ENCODE peak calls at places on chromosomes 16 and 17, in eight cellular contexts. C is cerebellum; Z is NCI-H1092 treated with DMSO at 0.1 percent for 48 hours; P is AG09319; J is EL; B is astrocyte of the spinal cord; A is CD4-positive, alpha-beta T cell; V is NCI-H774. D is an unnamed sample.

GRCh38 chr17:27276653-27277156 is 17.2 kb upstream of the WSB1 start:
- DNase-seq in C (no peak), Z (no peak), P (no peak), J (no peak), B (no peak), A (no peak), V (no peak), D (no peak)

GRCh38 chr17:75345514-75346167 is 56.4 kb upstream of the SLC25A19 start:
- DNase-seq in C (no peak), Z (no peak), P (no peak), J (no peak), B (no peak), A (peak; percentile 31), V (no peak), D (no peak)

GRCh38 chr16:17053536-17054160 is 417.1 kb downstream of the XYLT1 start:
- DNase-seq in C (no peak), Z (no peak), P (no peak), J (no peak), B (no peak), A (no peak), V (no peak), D (no peak)

GRCh38 chr17:67386965-67387551 is 10.0 kb downstream of the PITPNC1 start:
- DNase-seq in C (no peak), Z (peak; percentile 48), P (no peak), J (peak; percentile 48), B (peak; percentile 58), A (peak; percentile 49), V (peak; percentile 80), D (no peak)

GRCh38 chr16:11032922-11033291 is 88.5 kb downstream of the CLEC16A start:
- DNase-seq in C (no peak), Z (no peak), P (peak; percentile 58), J (no peak), B (peak; percentile 41), A (no peak), V (no peak), D (peak; percentile 77)

GRCh38 chr17:8995711-8996110 is 25.6 kb upstream of the NTN1 start:
- DNase-seq in C (no peak), Z (no peak), P (no peak), J (no peak), B (no peak), A (no peak), V (no peak), D (no peak)

GRCh38 chr17:82050152-82050760 is 1.4 kb downstream of the RFNG start:
- DNase-seq in C (no peak), Z (no peak), P (no peak), J (no peak), B (no peak), A (no peak), V (no peak), D (no peak)

GRCh38 chr17:47996201-47996600 is 25.3 kb downstream of the CDK5RAP3 start:
- DNase-seq in C (no peak), Z (no peak), P (no peak), J (no peak), B (no peak), A (no peak), V (no peak), D (no peak)

GRCh38 chr16:23288726-23289512 is 13.2 kb upstream of the SCNN1B start:
- DNase-seq in C (no peak), Z (no peak), P (no peak), J (no peak), B (no peak), A (no peak), V (no peak), D (no peak)

GRCh38 chr17:67478266-67479118 is 101.4 kb downstream of the PITPNC1 start:
- DNase-seq in C (peak; percentile 17), Z (no peak), P (no peak), J (no peak), B (no peak), A (no peak), V (no peak), D (no peak)

GRCh38 chr17:80913928-80914821 is 77.5 kb upstream of the CHMP6 start:
- DNase-seq in C (no peak), Z (no peak), P (no peak), J (no peak), B (no peak), A (no peak), V (no peak), D (no peak)

GRCh38 chr17:13864551-13864950 is 204.8 kb upstream of the COX10 start:
- DNase-seq in C (no peak), Z (no peak), P (peak; percentile 4), J (peak; percentile 64), B (peak; percentile 66), A (no peak), V (no peak), D (no peak)

GRCh38 chr17:31274252-31274651 is 22.8 kb downstream of the OMG start:
- DNase-seq in C (no peak), Z (no peak), P (peak; percentile 29), J (no peak), B (peak; percentile 15), A (no peak), V (no peak), D (no peak)

GRCh38 chr16:31108035-31108793 is at the start of gene BCKDK:
- DNase-seq in C (peak; percentile 92), Z (peak; percentile 47), P (no peak), J (peak; percentile 82), B (peak; percentile 61), A (peak; percentile 44), V (peak; percentile 49), D (no peak)

GRCh38 chr16:65769055-65769465 is 597.4 kb upstream of the CDH5 start:
- DNase-seq in C (no peak), Z (no peak), P (no peak), J (no peak), B (no peak), A (no peak), V (no peak), D (no peak)

GRCh38 chr17:6755731-6756184 is at the start of gene XAF1:
- DNase-seq in C (no peak), Z (no peak), P (peak; percentile 34), J (peak; percentile 85), B (peak; percentile 54), A (peak; percentile 36), V (no peak), D (no peak)

GRCh38 chr17:43778337-43779144 is at the start of gene DUSP3:
- DNase-seq in C (peak; percentile 95), Z (peak; percentile 60), P (peak; percentile 82), J (peak; percentile 93), B (peak; percentile 91), A (peak; percentile 67), V (peak; percentile 90), D (peak; percentile 79)

GRCh38 chr17:63041251-63041650 is 75.2 kb downstream of the TANC2 start:
- DNase-seq in C (no peak), Z (no peak), P (no peak), J (no peak), B (no peak), A (no peak), V (no peak), D (no peak)

GRCh38 chr17:8125947-8126305 is 2.0 kb upstream of the HES7 start:
- DNase-seq in C (peak; percentile 45), Z (no peak), P (no peak), J (peak; percentile 50), B (no peak), A (no peak), V (no peak), D (no peak)

GRCh38 chr16:57992084-57992483 is 8.4 kb downstream of the ZNF319 start:
- DNase-seq in C (no peak), Z (no peak), P (no peak), J (no peak), B (no peak), A (no peak), V (no peak), D (no peak)

GRCh38 chr17:82520041-82520910 is 744 bp downstream of the FOXK2 start:
- DNase-seq in C (no peak), Z (no peak), P (no peak), J (peak; percentile 30), B (no peak), A (peak; percentile 29), V (no peak), D (no peak)